ENCODE peak calls at places on chromosomes 2 and 18, in six cellular contexts. N, X, A, V, M and J are unnamed samples.

GRCh38 chr2:172599917-172600316 is 44.0 kb downstream of the PDK1 start:
- DNase-seq in V (no peak), A (no peak), N (no peak), X (no peak), M (no peak), J (no peak)

GRCh38 chr2:132448771-132449170 is 32.2 kb downstream of the GPR39 start:
- DNase-seq in N (no peak), V (peak), A (no peak), X (no peak), M (no peak), J (no peak)

GRCh38 chr2:197786010-197786877 is 1.1 kb upstream of the BOLL start:
- DNase-seq in A (no peak), X (peak), M (peak), V (peak), N (no peak), J (no peak)

GRCh38 chr18:47800756-47801155 is 129.7 kb downstream of the SMAD2 start:
- DNase-seq in X (no peak), V (no peak), N (no peak), M (no peak), A (no peak), J (no peak)

GRCh38 chr2:88221365-88221942 is 51.3 kb downstream of the THNSL2 start:
- DNase-seq in A (no peak), M (no peak), N (no peak), V (no peak), X (no peak), J (no peak)

GRCh38 chr2:121605820-121606733 is 43.2 kb downstream of the CLASP1 start:
- DNase-seq in M (no peak), V (no peak), A (no peak), X (no peak), N (no peak), J (no peak)

GRCh38 chr2:100271210-100271609 is 51.1 kb downstream of the LONRF2 start:
- DNase-seq in A (no peak), X (no peak), V (no peak), M (no peak), N (no peak), J (no peak)

GRCh38 chr2:161905389-161906046 is 168.5 kb downstream of the DPP4 start:
- DNase-seq in X (no peak), M (no peak), N (no peak), A (peak), V (peak), J (peak)

GRCh38 chr2:49002750-49003149 is 151.6 kb downstream of the FSHR start:
- DNase-seq in X (no peak), N (no peak), A (no peak), V (no peak), M (no peak), J (no peak)

GRCh38 chr2:23508066-23508390 is 123.0 kb downstream of the KLHL29 start:
- DNase-seq in A (no peak), V (no peak), N (no peak), X (no peak), M (no peak), J (no peak)

GRCh38 chr2:119247844-119248271 is 24.2 kb downstream of the STEAP3 start:
- DNase-seq in X (no peak), N (peak), A (no peak), M (no peak), V (no peak), J (no peak)

GRCh38 chr2:174606336-174606735 is 8.7 kb upstream of the WIPF1 start:
- DNase-seq in V (no peak), M (no peak), X (no peak), N (no peak), A (no peak), J (no peak)

GRCh38 chr2:121164042-121164441 is 121.0 kb downstream of the TFCP2L1 start:
- DNase-seq in V (no peak), N (no peak), A (no peak), M (no peak), X (no peak), J (no peak)

GRCh38 chr2:2805263-2805662 is 474.2 kb upstream of the MYT1L start:
- DNase-seq in V (no peak), M (no peak), X (no peak), A (no peak), N (no peak), J (no peak)